ENCODE peak calls at places on chromosomes 4 and X, in nine cellular contexts. J, Q, D, Z, E, W, S, F and H are unnamed samples.

GRCh38 chr4:151691639-151692442 is 69.0 kb downstream of the GATB start:
- DNase-seq in D (no peak), Z (no peak), W (no peak), E (no peak), F (no peak), Q (no peak), S (no peak), J (no peak), H (no peak)

GRCh38 chr4:85005865-85006377 is 39.4 kb upstream of the WDFY3 start:
- DNase-seq in Q (no peak), F (no peak), E (peak; percentile 57), D (no peak), Z (no peak), W (no peak), J (no peak), S (no peak), H (no peak)

GRCh38 chr4:3253808-3254207 is 4.8 kb downstream of the MSANTD1 start:
- DNase-seq in E (no peak), S (peak; percentile 58), Z (no peak), Q (no peak), J (no peak), D (no peak), F (no peak), W (no peak), H (no peak)

GRCh38 chr4:57342406-57342805 is 232.2 kb upstream of the IGFBP7 start:
- DNase-seq in Z (no peak), S (no peak), D (no peak), J (no peak), Q (no peak), E (peak; percentile 74), W (no peak), F (no peak), H (no peak)

GRCh38 chr4:39792128-39792527 is 94.2 kb downstream of the UBE2K start:
- DNase-seq in W (no peak), F (no peak), Q (no peak), Z (no peak), S (no peak), J (no peak), D (no peak), E (no peak), H (no peak)

GRCh38 chrX:110257889-110258288 is 60.0 kb downstream of the AMMECR1 start:
- DNase-seq in D (no peak), W (no peak), J (no peak), E (no peak), Q (no peak), Z (no peak), S (no peak), F (no peak), H (no peak)

GRCh38 chr4:112141366-112142138 is 3.7 kb upstream of the FAM241A start:
- DNase-seq in E (peak; percentile 39), J (no peak), F (no peak), S (no peak), Q (no peak), W (no peak), D (no peak), Z (no peak), H (no peak)

GRCh38 chrX:105975382-105975781 is 63.1 kb downstream of the SERPINA7 start:
- DNase-seq in F (no peak), J (peak; percentile 4), Q (no peak), S (no peak), E (peak; percentile 28), Z (no peak), W (no peak), D (no peak), H (no peak)

GRCh38 chr4:168440442-168441264 is 39.6 kb downstream of the DDX60L start:
- DNase-seq in J (no peak), Z (no peak), Q (no peak), E (peak; percentile 25), S (no peak), W (no peak), F (no peak), D (no peak), H (no peak)